ENCODE peak calls at places on chromosomes 2 and 18, in seven cellular contexts. R is Calu3, I is left ventricle myocardium inferior, K is neural crest cell, N is body of pancreas, U is uterus, B is tibial nerve. O is an unnamed sample.
A peak's percentile ranks its signal among the peaks of the same experiment; 100 is the strongest.

GRCh38 chr2:197258580-197258979 is 52.0 kb downstream of the ANKRD44 start:
- DNase-seq in K (no peak), U (no peak), B (no peak), I (no peak), R (no peak), N (no peak), O (no peak)

GRCh38 chr2:206765242-206766056 is at the start of the genes FASTKD2 and MDH1B:
- DNase-seq in N (peak; percentile 85), R (peak; percentile 79), I (peak; percentile 88), U (peak; percentile 92), K (peak; percentile 69), B (peak; percentile 55), O (peak; percentile 78)

GRCh38 chr2:30969006-30969405 is 161.8 kb upstream of the CAPN13 start:
- DNase-seq in R (peak; percentile 9), B (no peak), N (no peak), U (no peak), K (no peak), I (no peak), O (no peak)

GRCh38 chr2:156399224-156399949 is 36.8 kb upstream of the GPD2 start:
- DNase-seq in I (no peak), N (no peak), K (no peak), R (peak; percentile 34), U (no peak), B (no peak), O (no peak)

GRCh38 chr18:76927216-76927725 is 104.9 kb downstream of the ZNF236 start:
- DNase-seq in N (no peak), I (no peak), R (no peak), K (no peak), U (no peak), B (no peak), O (no peak)

GRCh38 chr2:9946818-9947217 is 4.7 kb upstream of the GRHL1 start:
- DNase-seq in U (no peak), I (no peak), R (no peak), B (no peak), N (no peak), K (no peak), O (no peak)

GRCh38 chr2:75047189-75047812 is 88.9 kb downstream of the POLE4 start:
- DNase-seq in B (no peak), I (no peak), R (no peak), N (no peak), U (no peak), K (no peak), O (no peak)

GRCh38 chr2:98293931-98294687 is 52.1 kb upstream of the CNGA3 start:
- DNase-seq in U (no peak), I (no peak), K (no peak), N (no peak), B (no peak), R (no peak), O (no peak)

GRCh38 chr2:45210466-45211195 is 201.4 kb upstream of the SIX2 start:
- DNase-seq in I (no peak), K (no peak), N (no peak), B (no peak), R (no peak), U (no peak), O (no peak)

GRCh38 chr2:39938035-39938835 is 159.2 kb upstream of the THUMPD2 start:
- DNase-seq in N (no peak), U (no peak), I (no peak), B (no peak), K (no peak), R (no peak), O (no peak)

GRCh38 chr2:192741889-192742288 is 547.2 kb upstream of the TMEFF2 start:
- DNase-seq in U (no peak), R (no peak), B (no peak), I (no peak), K (no peak), N (no peak), O (no peak)
- TF ChIP-seq CTCF in U (no peak), R (no peak), B (no peak), I (no peak), K (peak; percentile 49), N (no peak), O (no peak)

GRCh38 chr2:12173271-12173942 is 427.0 kb downstream of the LPIN1 start:
- DNase-seq in B (no peak), U (no peak), I (no peak), K (no peak), N (no peak), R (no peak), O (no peak)
- TF ChIP-seq CTCF in B (no peak), U (no peak), I (no peak), K (no peak), N (no peak), R (no peak), O (no peak)

DNA sequence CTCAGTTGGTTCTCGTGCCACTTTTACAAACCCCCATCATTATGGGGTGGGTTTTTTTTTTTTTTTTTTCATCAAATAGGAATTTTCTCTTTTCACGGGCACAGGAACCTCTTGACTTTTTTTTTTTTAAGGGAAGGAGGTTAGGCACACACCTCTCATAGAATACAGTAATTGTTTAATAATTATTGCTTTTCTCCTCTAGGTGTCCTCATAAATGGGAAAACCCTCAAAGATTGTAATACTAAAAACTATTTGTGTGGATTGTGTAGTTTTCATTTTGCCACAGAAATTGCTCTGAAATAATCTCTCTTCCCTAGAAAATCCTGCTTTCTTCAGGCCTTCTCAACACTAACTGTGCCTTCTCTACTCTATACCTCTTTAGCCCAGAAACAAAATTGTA is 147.3 kb downstream of the GREB1L start:
- DNase-seq in R (no peak), I (no peak), U (no peak), K (no peak), N (no peak), B (no peak), O (no peak)
- TF ChIP-seq CTCF in R (no peak), I (no peak), U (no peak), K (no peak), N (no peak), B (no peak), O (no peak)

GRCh38 chr2:151619337-151619989 is 114.8 kb downstream of the NEB start:
- DNase-seq in N (no peak), R (no peak), I (no peak), B (no peak), U (no peak), K (no peak), O (no peak)
- TF ChIP-seq CTCF in N (no peak), R (no peak), I (no peak), B (no peak), U (no peak), K (no peak), O (no peak)

DNA sequence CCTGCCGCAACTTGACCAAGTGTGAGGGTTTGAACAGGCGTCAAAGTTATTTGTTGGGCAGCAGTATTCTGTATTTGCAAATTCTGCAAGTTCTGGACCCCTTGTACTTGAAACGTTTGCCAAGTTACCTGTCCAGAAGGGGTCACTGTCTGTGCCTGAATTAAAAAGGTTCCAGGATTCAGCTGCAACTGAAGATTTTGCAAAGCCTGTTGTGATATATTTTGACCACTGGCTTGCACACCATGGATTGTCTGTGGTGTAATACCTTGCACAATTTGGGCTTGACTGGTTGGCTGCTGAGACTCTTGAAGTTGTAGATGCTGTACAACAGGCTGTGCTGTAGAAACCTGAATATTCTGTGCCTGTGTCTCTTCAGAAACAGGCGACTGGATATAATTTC is 10.2 kb downstream of the SP3 start:
- DNase-seq in K (no peak), B (no peak), U (no peak), I (no peak), N (no peak), R (no peak), O (no peak)
- TF ChIP-seq CTCF in K (no peak), B (no peak), U (no peak), I (no peak), N (no peak), R (no peak), O (no peak)

GRCh38 chr2:29014331-29014730 is 33.2 kb downstream of the TOGARAM2 start:
- DNase-seq in N (no peak), B (no peak), R (no peak), K (no peak), U (no peak), I (peak; percentile 42), O (no peak)

GRCh38 chr2:29015701-29016470 is 34.8 kb downstream of the TOGARAM2 start:
- DNase-seq in N (no peak), R (no peak), K (no peak), I (peak; percentile 77), B (no peak), U (no peak), O (no peak)

GRCh38 chr2:29013046-29013780 is 32.1 kb downstream of the TOGARAM2 start:
- DNase-seq in I (no peak), R (no peak), U (no peak), K (no peak), B (no peak), N (no peak), O (no peak)

GRCh38 chr2:29016500-29016899 is 35.4 kb downstream of the TOGARAM2 start:
- DNase-seq in K (no peak), N (no peak), R (no peak), I (peak; percentile 55), B (no peak), U (no peak), O (no peak)

DNA sequence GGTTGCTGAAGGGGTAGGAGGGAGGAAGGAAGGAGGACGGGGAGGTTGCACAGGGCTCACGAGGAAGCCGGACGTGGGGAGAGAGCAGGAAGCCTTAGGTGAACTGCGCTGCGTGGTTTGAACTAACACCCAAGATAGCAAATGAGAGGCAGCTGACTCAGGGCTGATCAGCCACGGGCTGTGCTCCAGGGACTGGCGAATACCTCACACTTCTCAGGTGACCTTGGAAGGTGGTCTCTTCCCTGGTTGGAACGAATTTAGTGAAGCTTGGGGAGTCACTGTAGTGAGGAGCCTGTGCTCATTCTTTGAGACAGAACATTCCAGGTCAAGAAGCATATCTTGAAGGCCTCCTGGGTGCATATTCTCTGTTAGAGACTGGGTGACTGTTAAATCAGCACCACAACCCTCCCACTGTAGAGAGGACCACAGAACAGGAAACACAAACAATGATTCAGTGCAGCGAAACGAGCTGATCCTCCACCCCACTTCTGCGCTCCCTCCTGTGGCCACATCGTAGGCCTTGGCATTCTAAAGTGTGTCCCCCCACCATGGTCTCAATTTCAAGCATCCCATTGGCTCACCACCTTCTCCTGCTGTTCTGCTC is 33.8 kb downstream of the TOGARAM2 start:
- DNase-seq in N (no peak), B (no peak), U (no peak), I (peak; percentile 76), R (no peak), K (no peak), O (no peak)
- TF ChIP-seq CTCF in N (no peak), B (no peak), U (no peak), I (peak; percentile 30), R (no peak), K (no peak), O (no peak)